ENCODE peak calls at places on chromosomes 11 and 22, in seven cellular contexts. B, Q, O, U, L, N and A are unnamed samples.
A peak's percentile ranks its signal among the peaks of the same experiment; 100 is the strongest.

GRCh38 chr22:22157500-22157822 is 87.1 kb upstream of the VPREB1 start:
- DNase-seq in L (no peak), N (no peak), O (no peak), U (no peak), B (no peak), Q (no peak), A (no peak)

GRCh38 chr22:24952837-24953293 is 349 bp downstream of the KIAA1671 start:
- DNase-seq in Q (peak; percentile 57), O (peak; percentile 88), N (peak; percentile 34), B (peak; percentile 67), U (no peak), L (peak; percentile 62), A (no peak)

GRCh38 chr11:19924321-19925115 is 211.9 kb downstream of the NAV2 start:
- DNase-seq in L (no peak), Q (no peak), O (no peak), U (no peak), N (no peak), B (no peak), A (no peak)

GRCh38 chr11:35647535-35648092 is 15.0 kb upstream of the TRIM44 start:
- DNase-seq in O (no peak), U (no peak), Q (no peak), L (peak; percentile 75), N (no peak), B (no peak), A (no peak)

GRCh38 chr22:41350087-41350486 is 31.7 kb upstream of the TEF start:
- DNase-seq in B (no peak), U (no peak), Q (no peak), L (no peak), O (no peak), N (no peak), A (no peak)

GRCh38 chr11:6563121-6563619 is 40.2 kb downstream of the RRP8 start:
- DNase-seq in O (no peak), B (no peak), L (no peak), N (no peak), U (no peak), Q (no peak), A (no peak)

GRCh38 chr11:28384418-28384817 is 276.2 kb downstream of the METTL15 start:
- DNase-seq in N (no peak), B (no peak), U (no peak), Q (peak; percentile 78), L (no peak), O (no peak), A (no peak)

GRCh38 chr22:27808730-27809129 is 7.2 kb upstream of the MN1 start:
- DNase-seq in Q (no peak), B (no peak), U (no peak), L (no peak), N (no peak), O (no peak), A (no peak)

GRCh38 chr11:46073632-46074031 is 47.6 kb downstream of the PHF21A start:
- DNase-seq in L (no peak), B (no peak), O (no peak), Q (no peak), N (no peak), U (no peak), A (no peak)

GRCh38 chr11:71999360-71999759 is 651 bp downstream of the IL18BP start:
- DNase-seq in L (no peak), N (no peak), B (no peak), Q (peak; percentile 67), O (no peak), U (no peak), A (no peak)

GRCh38 chr11:16883179-16883578 is 131.0 kb downstream of the PLEKHA7 start:
- DNase-seq in L (peak; percentile 95), O (peak; percentile 51), U (no peak), N (no peak), Q (no peak), B (no peak), A (no peak)

GRCh38 chr22:24500251-24500820 is 5.2 kb downstream of the UPB1 start:
- DNase-seq in N (no peak), B (no peak), U (no peak), Q (no peak), O (no peak), L (no peak), A (no peak)

DNA sequence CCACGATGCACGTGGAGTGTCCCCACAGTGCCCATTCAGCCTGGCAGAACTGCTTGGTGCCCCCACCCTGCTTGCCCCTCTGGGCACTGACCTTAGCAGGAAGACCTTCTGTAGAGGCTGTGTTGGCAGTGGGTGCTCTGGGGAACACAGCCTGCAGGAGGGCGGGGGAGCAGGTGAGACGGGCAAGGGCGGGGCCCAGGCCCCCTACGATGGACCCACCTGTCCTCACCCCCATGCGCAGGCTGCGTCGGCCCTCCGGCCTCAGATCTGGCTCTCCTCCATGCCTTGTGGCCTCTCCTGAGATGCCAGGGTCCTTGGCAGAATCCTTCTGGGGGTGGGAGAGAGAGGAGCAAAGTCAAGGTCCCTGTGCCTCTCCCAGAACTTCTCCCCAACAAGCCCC is 10.9 kb downstream of the CDC42BPG start:
- DNase-seq in N (no peak), O (no peak), Q (no peak), B (no peak), U (no peak), L (no peak), A (no peak)
- H3K27ac ChIP-seq in N (no peak overlapping the region), O (no peak overlapping the region), Q (no peak overlapping the region), B (no peak overlapping the region), U (no peak overlapping the region), L (no peak overlapping the region), A (no peak overlapping the region)

DNA sequence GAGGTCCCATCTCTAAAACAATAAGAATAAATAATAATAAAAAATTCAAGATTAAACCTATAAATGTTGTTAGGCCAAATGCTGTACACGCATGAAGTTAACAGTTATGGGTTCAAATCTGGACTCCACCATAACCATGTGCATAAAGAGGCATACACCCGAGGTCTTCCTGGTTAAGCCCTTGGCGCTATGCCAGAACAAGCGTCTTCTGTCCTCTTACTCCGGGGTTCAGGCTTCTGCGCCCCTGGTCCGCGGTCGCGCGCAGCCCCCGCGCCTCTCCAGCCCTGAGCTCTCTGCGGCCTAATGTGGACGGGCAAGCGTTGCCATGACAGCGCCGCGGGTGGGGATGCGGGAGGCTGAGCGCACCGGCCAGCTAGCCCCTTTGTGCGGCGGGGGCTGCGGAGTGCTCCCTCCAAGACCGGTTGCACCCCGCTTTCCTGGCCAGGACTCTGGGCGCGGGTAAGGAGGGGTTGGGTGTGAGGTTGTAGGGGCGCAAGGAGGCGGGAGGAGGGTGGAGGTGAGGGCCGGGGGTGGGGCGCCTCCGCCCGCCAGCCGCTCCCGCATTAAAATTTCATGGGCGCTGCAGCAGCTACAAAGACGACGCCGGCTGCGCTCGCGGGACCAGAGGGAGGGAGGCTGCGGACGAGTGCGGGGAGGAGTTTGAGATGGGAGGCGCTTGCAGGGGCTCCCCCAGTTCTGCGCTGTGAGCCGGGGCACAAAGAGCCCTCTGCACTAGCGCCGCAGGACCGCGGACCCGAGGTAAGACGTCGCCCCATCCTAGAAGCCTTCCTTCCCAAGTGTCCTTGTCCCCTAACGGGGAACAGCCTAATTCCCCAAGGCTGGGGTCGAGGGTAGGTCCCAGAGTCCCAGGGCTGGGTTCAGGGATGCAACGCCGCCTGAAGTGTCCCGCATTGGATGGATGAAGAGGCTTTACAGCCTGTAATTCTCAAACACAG is at the start of gene MIAT:
- DNase-seq in L (peak; percentile 46), U (no peak), B (peak; percentile 60), O (peak; percentile 90), Q (peak; percentile 10), N (peak; percentile 49), A (peak; percentile 79)
- H3K4me3 ChIP-seq in L (peak within 1 kb of the TSS; percentile 54), U (peak within 1 kb of the TSS; percentile 69), B (peak within 1 kb of the TSS; percentile 53), O (peak within 1 kb of the TSS; percentile 99), Q (peak within 1 kb of the TSS; percentile 34), N (no peak within 1 kb of the TSS), A (peak within 1 kb of the TSS; percentile 77)

GRCh38 chr11:75456596-75456995 is 23.6 kb upstream of the KLHL35 start:
- DNase-seq in L (no peak), B (no peak), Q (no peak), U (no peak), N (no peak), O (no peak), A (no peak)

GRCh38 chr11:75450826-75451783 is 18.1 kb upstream of the KLHL35 start:
- DNase-seq in U (no peak), B (no peak), O (peak; percentile 89), Q (no peak), L (peak; percentile 35), N (no peak), A (no peak)

GRCh38 chr11:75450236-75450635 is 17.2 kb upstream of the KLHL35 start:
- DNase-seq in U (no peak), B (no peak), N (no peak), Q (no peak), L (no peak), O (no peak), A (no peak)

GRCh38 chr11:75453916-75454655 is 21.1 kb upstream of the KLHL35 start:
- DNase-seq in B (peak; percentile 67), L (no peak), U (no peak), O (no peak), Q (peak; percentile 80), N (no peak), A (no peak)

DNA sequence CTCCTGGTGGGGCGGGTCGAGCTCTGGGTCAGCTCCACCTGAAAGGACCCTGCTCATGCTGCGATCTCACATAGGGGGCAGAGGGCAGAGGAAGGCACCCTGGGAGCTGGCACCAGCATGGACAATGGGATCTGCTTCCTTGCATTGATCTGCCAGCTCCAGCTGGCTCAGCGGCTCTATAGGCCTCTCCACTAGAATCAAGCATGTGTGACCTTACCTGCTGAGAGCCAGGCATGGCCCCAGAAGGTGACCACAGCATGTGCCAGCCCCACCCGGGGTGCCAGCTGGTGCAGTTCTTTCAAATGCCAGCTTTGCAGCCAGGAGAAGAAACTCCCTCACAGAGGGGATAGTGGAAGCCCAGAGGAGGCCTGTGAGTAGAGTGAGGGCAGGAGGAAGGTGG is 22.0 kb upstream of the KLHL35 start:
- DNase-seq in U (no peak), B (no peak), N (no peak), L (no peak), Q (no peak), O (no peak), A (no peak)
- H3K27me3 ChIP-seq in U (no peaks in the 10 kb centered on the region), B (no peaks in the 10 kb centered on the region), N (no peaks in the 10 kb centered on the region), L (no peaks in the 10 kb centered on the region), Q (peaks cover 11% of the 10 kb centered on the region), O (peaks cover 6% of the 10 kb centered on the region), A (no peaks in the 10 kb centered on the region)

DNA sequence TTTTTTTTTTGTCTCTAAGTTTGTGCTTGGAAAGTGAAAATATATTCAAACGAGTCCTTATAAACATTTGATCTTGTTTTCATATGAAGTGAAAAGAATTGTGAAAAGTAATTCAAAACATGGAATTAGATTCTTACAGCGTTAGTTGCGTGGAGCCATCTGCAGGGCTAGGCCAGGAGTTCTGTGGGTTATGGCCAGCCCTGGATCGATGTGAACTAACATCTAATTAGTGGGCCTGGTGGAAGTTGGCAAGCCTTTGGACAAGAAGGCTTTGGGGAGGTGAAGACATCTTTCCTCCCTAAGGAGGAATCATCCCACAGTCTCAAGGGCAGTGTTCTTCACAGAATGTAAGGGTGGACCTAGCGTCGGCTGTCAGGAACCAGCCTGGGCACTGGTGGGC is 37.3 kb downstream of the PARVA start:
- DNase-seq in B (no peak), Q (no peak), N (no peak), O (no peak), L (no peak), U (no peak), A (no peak)
- H3K27ac ChIP-seq in B (no peak overlapping the region), Q (no peak overlapping the region), N (no peak overlapping the region), O (no peak overlapping the region), L (no peak overlapping the region), U (peak overlapping the region; percentile 86), A (no peak overlapping the region)

DNA sequence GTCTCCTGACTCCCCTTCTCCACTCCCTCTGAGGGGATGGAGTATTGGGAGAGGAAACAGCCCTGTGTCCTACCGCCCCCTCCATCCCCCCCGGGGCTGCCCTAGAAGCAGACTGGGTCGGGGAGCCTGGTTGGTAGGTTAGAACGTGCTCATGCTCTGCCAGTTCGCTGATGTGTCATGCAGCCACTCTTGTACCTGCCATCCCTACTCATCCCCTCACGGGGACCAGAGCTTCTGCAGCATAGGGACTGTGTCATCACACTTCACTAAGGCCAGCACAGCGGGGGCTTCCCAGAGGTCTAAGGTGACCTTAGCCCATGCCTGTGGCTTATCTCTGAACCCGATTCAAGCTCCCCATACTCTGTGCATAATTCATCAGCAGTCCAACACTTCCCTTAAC is 4.7 kb downstream of the KCNJ1 start:
- DNase-seq in N (no peak), Q (no peak), L (no peak), B (no peak), O (no peak), U (no peak), A (no peak)
- H3K4me3 ChIP-seq in N (no peak overlapping the region), Q (no peak overlapping the region), L (no peak overlapping the region), B (no peak overlapping the region), O (no peak overlapping the region), U (no peak overlapping the region), A (no peak overlapping the region)